ENCODE peak calls at places on chromosomes 7 and 10, in six cellular contexts. One of them, this sample, is unnamed.
A peak's percentile ranks its signal among the peaks of the same experiment; 100 is the strongest.

GRCh38 chr7:121488251-121488650 is 92.1 kb upstream of the FAM3C start:
- DNase-seq in GM10248: no peak
- DNase-seq in stimulated activated CD8-positive, alpha-beta memory T cell treated with anti-CD3 and anti-CD28 coated beads, Interleukin-7, amount 100 ng/mL, for 1 hour: no peak
- DNase-seq in fibroblast of the aortic adventitia: no peak
- DNase-seq in mesenchymal stem cell: no peak
- DNase-seq in NCI-H1105: no peak
- DNase-seq in this sample: no peak

GRCh38 chr7:33781796-33782195 is 123.5 kb upstream of the BMPER start:
- DNase-seq in stimulated activated CD8-positive, alpha-beta memory T cell treated with anti-CD3 and anti-CD28 coated beads, Interleukin-7, amount 100 ng/mL, for 1 hour: no peak
- DNase-seq in NCI-H1105: no peak
- DNase-seq in fibroblast of the aortic adventitia: peak; percentile 70
- DNase-seq in GM10248: no peak
- DNase-seq in mesenchymal stem cell: no peak
- DNase-seq in this sample: no peak

GRCh38 chr7:33849961-33850559 is 55.3 kb upstream of the BMPER start:
- DNase-seq in NCI-H1105: no peak
- DNase-seq in mesenchymal stem cell: peak; percentile 12
- DNase-seq in GM10248: no peak
- DNase-seq in stimulated activated CD8-positive, alpha-beta memory T cell treated with anti-CD3 and anti-CD28 coated beads, Interleukin-7, amount 100 ng/mL, for 1 hour: no peak
- DNase-seq in fibroblast of the aortic adventitia: peak; percentile 23
- DNase-seq in this sample: no peak

GRCh38 chr7:99340659-99341058 is 15.0 kb downstream of the ARPC1A start:
- DNase-seq in GM10248: no peak
- DNase-seq in NCI-H1105: no peak
- DNase-seq in fibroblast of the aortic adventitia: no peak
- DNase-seq in stimulated activated CD8-positive, alpha-beta memory T cell treated with anti-CD3 and anti-CD28 coated beads, Interleukin-7, amount 100 ng/mL, for 1 hour: no peak
- DNase-seq in mesenchymal stem cell: peak; percentile 18
- DNase-seq in this sample: no peak

GRCh38 chr7:1809070-1809469 is 139.0 kb downstream of the ELFN1 start:
- DNase-seq in NCI-H1105: no peak
- DNase-seq in fibroblast of the aortic adventitia: no peak
- DNase-seq in stimulated activated CD8-positive, alpha-beta memory T cell treated with anti-CD3 and anti-CD28 coated beads, Interleukin-7, amount 100 ng/mL, for 1 hour: no peak
- DNase-seq in mesenchymal stem cell: no peak
- DNase-seq in GM10248: no peak
- DNase-seq in this sample: no peak

GRCh38 chr10:63681965-63682704 is 160.9 kb downstream of the REEP3 start:
- DNase-seq in fibroblast of the aortic adventitia: peak; percentile 100
- DNase-seq in GM10248: no peak
- DNase-seq in NCI-H1105: no peak
- DNase-seq in stimulated activated CD8-positive, alpha-beta memory T cell treated with anti-CD3 and anti-CD28 coated beads, Interleukin-7, amount 100 ng/mL, for 1 hour: no peak
- DNase-seq in mesenchymal stem cell: peak; percentile 97
- DNase-seq in this sample: no peak

GRCh38 chr10:43407148-43407575 is 1.8 kb downstream of the HNRNPF start:
- DNase-seq in GM10248: peak; percentile 56
- DNase-seq in mesenchymal stem cell: peak; percentile 66
- DNase-seq in fibroblast of the aortic adventitia: peak; percentile 35
- DNase-seq in stimulated activated CD8-positive, alpha-beta memory T cell treated with anti-CD3 and anti-CD28 coated beads, Interleukin-7, amount 100 ng/mL, for 1 hour: no peak
- DNase-seq in NCI-H1105: peak; percentile 27
- DNase-seq in this sample: peak; percentile 65

GRCh38 chr10:132926777-132927650 is 15.4 kb downstream of the CFAP46 start:
- DNase-seq in NCI-H1105: no peak
- DNase-seq in fibroblast of the aortic adventitia: no peak
- DNase-seq in stimulated activated CD8-positive, alpha-beta memory T cell treated with anti-CD3 and anti-CD28 coated beads, Interleukin-7, amount 100 ng/mL, for 1 hour: no peak
- DNase-seq in mesenchymal stem cell: no peak
- DNase-seq in GM10248: no peak
- DNase-seq in this sample: no peak

GRCh38 chr10:47318706-47319105 is 3.5 kb upstream of the GDF2 start:
- DNase-seq in GM10248: no peak
- DNase-seq in NCI-H1105: no peak
- DNase-seq in fibroblast of the aortic adventitia: no peak
- DNase-seq in mesenchymal stem cell: no peak
- DNase-seq in stimulated activated CD8-positive, alpha-beta memory T cell treated with anti-CD3 and anti-CD28 coated beads, Interleukin-7, amount 100 ng/mL, for 1 hour: no peak
- DNase-seq in this sample: no peak

GRCh38 chr7:43871064-43871463 is 1.7 kb upstream of the MRPS24 start:
- DNase-seq in mesenchymal stem cell: no peak
- DNase-seq in stimulated activated CD8-positive, alpha-beta memory T cell treated with anti-CD3 and anti-CD28 coated beads, Interleukin-7, amount 100 ng/mL, for 1 hour: no peak
- DNase-seq in NCI-H1105: no peak
- DNase-seq in fibroblast of the aortic adventitia: no peak
- DNase-seq in GM10248: no peak
- DNase-seq in this sample: no peak

GRCh38 chr7:150357277-150357676 is 11.3 kb upstream of the REPIN1 start:
- DNase-seq in fibroblast of the aortic adventitia: no peak
- DNase-seq in stimulated activated CD8-positive, alpha-beta memory T cell treated with anti-CD3 and anti-CD28 coated beads, Interleukin-7, amount 100 ng/mL, for 1 hour: peak; percentile 28
- DNase-seq in GM10248: no peak
- DNase-seq in NCI-H1105: no peak
- DNase-seq in mesenchymal stem cell: peak; percentile 86
- DNase-seq in this sample: peak; percentile 68

GRCh38 chr7:74013539-74014272 is 14.3 kb upstream of the ELN start:
- DNase-seq in fibroblast of the aortic adventitia: peak; percentile 38
- DNase-seq in stimulated activated CD8-positive, alpha-beta memory T cell treated with anti-CD3 and anti-CD28 coated beads, Interleukin-7, amount 100 ng/mL, for 1 hour: no peak
- DNase-seq in GM10248: no peak
- DNase-seq in mesenchymal stem cell: no peak
- DNase-seq in NCI-H1105: no peak
- DNase-seq in this sample: no peak

GRCh38 chr7:231030-231857 is 38.9 kb downstream of the FAM20C start:
- DNase-seq in NCI-H1105: no peak
- DNase-seq in stimulated activated CD8-positive, alpha-beta memory T cell treated with anti-CD3 and anti-CD28 coated beads, Interleukin-7, amount 100 ng/mL, for 1 hour: no peak
- DNase-seq in fibroblast of the aortic adventitia: no peak
- DNase-seq in GM10248: no peak
- DNase-seq in mesenchymal stem cell: no peak
- DNase-seq in this sample: no peak

GRCh38 chr10:32253300-32253699 is 93.7 kb downstream of the EPC1 start:
- DNase-seq in mesenchymal stem cell: no peak
- DNase-seq in fibroblast of the aortic adventitia: no peak
- DNase-seq in GM10248: no peak
- DNase-seq in stimulated activated CD8-positive, alpha-beta memory T cell treated with anti-CD3 and anti-CD28 coated beads, Interleukin-7, amount 100 ng/mL, for 1 hour: no peak
- DNase-seq in NCI-H1105: no peak
- DNase-seq in this sample: no peak

GRCh38 chr7:26202019-26202985 is 757 bp downstream of the CBX3 start:
- DNase-seq in mesenchymal stem cell: no peak
- DNase-seq in fibroblast of the aortic adventitia: no peak
- DNase-seq in NCI-H1105: peak; percentile 21
- DNase-seq in stimulated activated CD8-positive, alpha-beta memory T cell treated with anti-CD3 and anti-CD28 coated beads, Interleukin-7, amount 100 ng/mL, for 1 hour: no peak
- DNase-seq in GM10248: peak; percentile 49
- DNase-seq in this sample: peak; percentile 68

GRCh38 chr10:88150338-88150737 is 286.9 kb downstream of the PTEN start:
- DNase-seq in mesenchymal stem cell: peak; percentile 58
- DNase-seq in GM10248: no peak
- DNase-seq in stimulated activated CD8-positive, alpha-beta memory T cell treated with anti-CD3 and anti-CD28 coated beads, Interleukin-7, amount 100 ng/mL, for 1 hour: no peak
- DNase-seq in fibroblast of the aortic adventitia: peak; percentile 70
- DNase-seq in NCI-H1105: no peak
- DNase-seq in this sample: no peak

GRCh38 chr7:99944508-99945070 is 15.2 kb upstream of the GJC3 start:
- DNase-seq in stimulated activated CD8-positive, alpha-beta memory T cell treated with anti-CD3 and anti-CD28 coated beads, Interleukin-7, amount 100 ng/mL, for 1 hour: no peak
- DNase-seq in GM10248: no peak
- DNase-seq in mesenchymal stem cell: no peak
- DNase-seq in fibroblast of the aortic adventitia: no peak
- DNase-seq in NCI-H1105: no peak
- DNase-seq in this sample: no peak

GRCh38 chr7:44172803-44173424 is 16.3 kb downstream of the GCK start:
- DNase-seq in GM10248: no peak
- DNase-seq in NCI-H1105: peak; percentile 49
- DNase-seq in fibroblast of the aortic adventitia: no peak
- DNase-seq in mesenchymal stem cell: no peak
- DNase-seq in stimulated activated CD8-positive, alpha-beta memory T cell treated with anti-CD3 and anti-CD28 coated beads, Interleukin-7, amount 100 ng/mL, for 1 hour: no peak
- DNase-seq in this sample: no peak